ENCODE peak calls at places on chromosome X, in seven cellular contexts. One of them, this sample, is unnamed.

GRCh38 chrX:72330131-72330530 is 24.4 kb upstream of the CITED1 start:
- DNase-seq in Peyer's patch: no peak
- DNase-seq in HFFc6: no peak
- DNase-seq in progenitor cell of endocrine pancreas: no peak
- DNase-seq in pancreas: no peak
- DNase-seq in fibroblast of mammary gland: no peak
- DNase-seq in bronchial epithelial cell: no peak
- DNase-seq in this sample: no peak

GRCh38 chrX:20317873-20318272 is 51.2 kb upstream of the RPS6KA3 start:
- DNase-seq in Peyer's patch: no peak
- DNase-seq in HFFc6: no peak
- DNase-seq in progenitor cell of endocrine pancreas: no peak
- DNase-seq in pancreas: peak; percentile 40
- DNase-seq in fibroblast of mammary gland: no peak
- DNase-seq in bronchial epithelial cell: no peak
- DNase-seq in this sample: no peak

GRCh38 chrX:65706041-65706828 is 38.8 kb downstream of the MSN start:
- DNase-seq in Peyer's patch: no peak
- DNase-seq in HFFc6: peak; percentile 79
- DNase-seq in progenitor cell of endocrine pancreas: no peak
- DNase-seq in pancreas: peak; percentile 24
- DNase-seq in fibroblast of mammary gland: peak; percentile 81
- DNase-seq in bronchial epithelial cell: peak; percentile 88
- DNase-seq in this sample: peak; percentile 53

GRCh38 chrX:46324166-46324565 is 221.1 kb downstream of the ZNF674 start:
- DNase-seq in Peyer's patch: no peak
- DNase-seq in HFFc6: no peak
- DNase-seq in progenitor cell of endocrine pancreas: no peak
- DNase-seq in pancreas: no peak
- DNase-seq in fibroblast of mammary gland: no peak
- DNase-seq in bronchial epithelial cell: no peak
- DNase-seq in this sample: no peak

GRCh38 chrX:120468071-120468470 is 1.0 kb downstream of the LAMP2 start:
- DNase-seq in Peyer's patch: no peak
- DNase-seq in HFFc6: no peak
- DNase-seq in progenitor cell of endocrine pancreas: no peak
- DNase-seq in pancreas: no peak
- DNase-seq in fibroblast of mammary gland: no peak
- DNase-seq in bronchial epithelial cell: no peak
- DNase-seq in this sample: peak; percentile 1

GRCh38 chrX:10175317-10175871 is 18.6 kb downstream of the CLCN4 start:
- DNase-seq in Peyer's patch: no peak
- DNase-seq in HFFc6: peak; percentile 28
- DNase-seq in progenitor cell of endocrine pancreas: no peak
- DNase-seq in pancreas: no peak
- DNase-seq in fibroblast of mammary gland: peak; percentile 70
- DNase-seq in bronchial epithelial cell: no peak
- DNase-seq in this sample: no peak

GRCh38 chrX:25873196-25873595 is 264.9 kb upstream of the MAGEB18 start:
- DNase-seq in Peyer's patch: no peak
- DNase-seq in HFFc6: no peak
- DNase-seq in progenitor cell of endocrine pancreas: no peak
- DNase-seq in pancreas: peak; percentile 20
- DNase-seq in fibroblast of mammary gland: peak; percentile 41
- DNase-seq in bronchial epithelial cell: peak; percentile 95
- DNase-seq in this sample: no peak

GRCh38 chrX:78493180-78493579 is 165.8 kb upstream of the CYSLTR1 start:
- DNase-seq in Peyer's patch: no peak
- DNase-seq in HFFc6: no peak
- DNase-seq in progenitor cell of endocrine pancreas: no peak
- DNase-seq in pancreas: no peak
- DNase-seq in fibroblast of mammary gland: no peak
- DNase-seq in bronchial epithelial cell: no peak
- DNase-seq in this sample: no peak

GRCh38 chrX:34341258-34341657 is 209.1 kb upstream of the FAM47A start:
- DNase-seq in Peyer's patch: no peak
- DNase-seq in HFFc6: no peak
- DNase-seq in progenitor cell of endocrine pancreas: no peak
- DNase-seq in pancreas: no peak
- DNase-seq in fibroblast of mammary gland: no peak
- DNase-seq in bronchial epithelial cell: peak; percentile 20
- DNase-seq in this sample: no peak

GRCh38 chrX:118347131-118347530 is 1.2 kb downstream of the WDR44 start:
- DNase-seq in Peyer's patch: no peak
- DNase-seq in HFFc6: peak; percentile 57
- DNase-seq in progenitor cell of endocrine pancreas: no peak
- DNase-seq in pancreas: no peak
- DNase-seq in fibroblast of mammary gland: peak; percentile 68
- DNase-seq in bronchial epithelial cell: peak; percentile 74
- DNase-seq in this sample: peak; percentile 34

GRCh38 chrX:19017271-19017670 is 33.4 kb upstream of the PHKA2 start:
- DNase-seq in Peyer's patch: no peak
- DNase-seq in HFFc6: no peak
- DNase-seq in progenitor cell of endocrine pancreas: no peak
- DNase-seq in pancreas: no peak
- DNase-seq in fibroblast of mammary gland: peak; percentile 33
- DNase-seq in bronchial epithelial cell: peak; percentile 10
- DNase-seq in this sample: peak; percentile 20

GRCh38 chrX:118455013-118455412 is 40.6 kb upstream of the DOCK11 start:
- DNase-seq in Peyer's patch: no peak
- DNase-seq in HFFc6: no peak
- DNase-seq in progenitor cell of endocrine pancreas: no peak
- DNase-seq in pancreas: no peak
- DNase-seq in fibroblast of mammary gland: no peak
- DNase-seq in bronchial epithelial cell: no peak
- DNase-seq in this sample: no peak

GRCh38 chrX:35842657-35843056 is 44.5 kb downstream of the MAGEB16 start:
- DNase-seq in Peyer's patch: no peak
- DNase-seq in HFFc6: no peak
- DNase-seq in progenitor cell of endocrine pancreas: no peak
- DNase-seq in pancreas: no peak
- DNase-seq in fibroblast of mammary gland: no peak
- DNase-seq in bronchial epithelial cell: no peak
- DNase-seq in this sample: no peak

GRCh38 chrX:418927-419729 is 32.4 kb upstream of the PPP2R3B start:
- DNase-seq in Peyer's patch: no peak
- DNase-seq in HFFc6: no peak
- DNase-seq in progenitor cell of endocrine pancreas: no peak
- DNase-seq in pancreas: no peak
- DNase-seq in fibroblast of mammary gland: no peak
- DNase-seq in bronchial epithelial cell: no peak
- DNase-seq in this sample: no peak

GRCh38 chrX:38192007-38192625 is 28.6 kb downstream of the SRPX start:
- DNase-seq in Peyer's patch: no peak
- DNase-seq in HFFc6: peak; percentile 2
- DNase-seq in progenitor cell of endocrine pancreas: no peak
- DNase-seq in pancreas: no peak
- DNase-seq in fibroblast of mammary gland: peak; percentile 29
- DNase-seq in bronchial epithelial cell: peak; percentile 27
- DNase-seq in this sample: peak; percentile 12

GRCh38 chrX:68422478-68422877 is 10.8 kb downstream of the OPHN1 start:
- DNase-seq in Peyer's patch: no peak
- DNase-seq in HFFc6: no peak
- DNase-seq in progenitor cell of endocrine pancreas: no peak
- DNase-seq in pancreas: no peak
- DNase-seq in fibroblast of mammary gland: no peak
- DNase-seq in bronchial epithelial cell: no peak
- DNase-seq in this sample: no peak

GRCh38 chrX:73267979-73268378 is 53.3 kb upstream of the NAP1L2 start:
- DNase-seq in Peyer's patch: no peak
- DNase-seq in HFFc6: no peak
- DNase-seq in progenitor cell of endocrine pancreas: no peak
- DNase-seq in pancreas: no peak
- DNase-seq in fibroblast of mammary gland: no peak
- DNase-seq in bronchial epithelial cell: peak; percentile 57
- DNase-seq in this sample: no peak

GRCh38 chrX:70422886-70423336 is at the start of gene GDPD2:
- DNase-seq in Peyer's patch: no peak
- DNase-seq in HFFc6: no peak
- DNase-seq in progenitor cell of endocrine pancreas: no peak
- DNase-seq in pancreas: no peak
- DNase-seq in fibroblast of mammary gland: peak; percentile 7
- DNase-seq in bronchial epithelial cell: peak; percentile 28
- DNase-seq in this sample: no peak
- TF ChIP-seq CTCF in Peyer's patch: peak; percentile 61
- TF ChIP-seq CTCF in HFFc6: no peak
- TF ChIP-seq CTCF in progenitor cell of endocrine pancreas: peak; percentile 49
- TF ChIP-seq CTCF in pancreas: no peak
- TF ChIP-seq CTCF in fibroblast of mammary gland: no peak
- TF ChIP-seq CTCF in bronchial epithelial cell: peak; percentile 48
- TF ChIP-seq CTCF in this sample: no peak

DNA sequence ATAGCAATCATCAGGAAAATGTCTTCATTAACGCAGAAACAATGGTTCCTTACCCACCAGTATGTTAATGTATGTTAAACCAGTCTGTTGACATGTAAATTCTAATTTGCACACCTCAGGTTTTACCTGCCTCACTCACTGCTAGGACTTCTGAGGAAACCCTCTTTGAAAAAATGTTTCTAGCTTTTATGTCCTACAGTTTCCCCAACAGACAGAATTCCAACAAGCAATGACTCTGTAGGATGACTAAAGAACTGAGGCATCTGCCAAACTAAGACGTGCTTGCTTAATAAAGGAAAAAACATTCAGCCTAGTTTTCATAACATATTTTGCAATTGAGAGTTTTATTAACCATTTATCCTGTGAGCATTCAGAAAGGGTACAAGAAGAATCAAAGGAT is 20.6 kb upstream of the SOX3 start:
- DNase-seq in Peyer's patch: no peak
- DNase-seq in HFFc6: no peak
- DNase-seq in progenitor cell of endocrine pancreas: no peak
- DNase-seq in pancreas: no peak
- DNase-seq in fibroblast of mammary gland: peak; percentile 15
- DNase-seq in bronchial epithelial cell: peak; percentile 65
- DNase-seq in this sample: no peak
- TF ChIP-seq CTCF in Peyer's patch: no peak
- TF ChIP-seq CTCF in HFFc6: no peak
- TF ChIP-seq CTCF in progenitor cell of endocrine pancreas: no peak
- TF ChIP-seq CTCF in pancreas: no peak
- TF ChIP-seq CTCF in fibroblast of mammary gland: no peak
- TF ChIP-seq CTCF in bronchial epithelial cell: no peak
- TF ChIP-seq CTCF in this sample: no peak

GRCh38 chrX:97021680-97022079 is 138.0 kb downstream of the RPA4 start:
- DNase-seq in Peyer's patch: no peak
- DNase-seq in HFFc6: peak; percentile 4
- DNase-seq in progenitor cell of endocrine pancreas: no peak
- DNase-seq in pancreas: no peak
- DNase-seq in fibroblast of mammary gland: peak; percentile 10
- DNase-seq in bronchial epithelial cell: peak; percentile 61
- DNase-seq in this sample: peak; percentile 3

GRCh38 chrX:97030463-97030862 is 146.8 kb downstream of the RPA4 start:
- DNase-seq in Peyer's patch: no peak
- DNase-seq in HFFc6: no peak
- DNase-seq in progenitor cell of endocrine pancreas: no peak
- DNase-seq in pancreas: no peak
- DNase-seq in fibroblast of mammary gland: no peak
- DNase-seq in bronchial epithelial cell: no peak
- DNase-seq in this sample: no peak

GRCh38 chrX:97030947-97031346 is 147.2 kb downstream of the RPA4 start:
- DNase-seq in Peyer's patch: no peak
- DNase-seq in HFFc6: no peak
- DNase-seq in progenitor cell of endocrine pancreas: no peak
- DNase-seq in pancreas: no peak
- DNase-seq in fibroblast of mammary gland: no peak
- DNase-seq in bronchial epithelial cell: no peak
- DNase-seq in this sample: no peak

GRCh38 chrX:97027384-97027922 is 143.7 kb downstream of the RPA4 start:
- DNase-seq in Peyer's patch: no peak
- DNase-seq in HFFc6: no peak
- DNase-seq in progenitor cell of endocrine pancreas: no peak
- DNase-seq in pancreas: no peak
- DNase-seq in fibroblast of mammary gland: no peak
- DNase-seq in bronchial epithelial cell: no peak
- DNase-seq in this sample: no peak

GRCh38 chrX:97026406-97026805 is 142.7 kb downstream of the RPA4 start:
- DNase-seq in Peyer's patch: no peak
- DNase-seq in HFFc6: peak; percentile 0
- DNase-seq in progenitor cell of endocrine pancreas: no peak
- DNase-seq in pancreas: no peak
- DNase-seq in fibroblast of mammary gland: no peak
- DNase-seq in bronchial epithelial cell: no peak
- DNase-seq in this sample: no peak
- TF ChIP-seq CTCF in Peyer's patch: peak; percentile 4
- TF ChIP-seq CTCF in HFFc6: peak; percentile 35
- TF ChIP-seq CTCF in progenitor cell of endocrine pancreas: peak; percentile 45
- TF ChIP-seq CTCF in pancreas: no peak
- TF ChIP-seq CTCF in fibroblast of mammary gland: no peak
- TF ChIP-seq CTCF in bronchial epithelial cell: no peak
- TF ChIP-seq CTCF in this sample: no peak

DNA sequence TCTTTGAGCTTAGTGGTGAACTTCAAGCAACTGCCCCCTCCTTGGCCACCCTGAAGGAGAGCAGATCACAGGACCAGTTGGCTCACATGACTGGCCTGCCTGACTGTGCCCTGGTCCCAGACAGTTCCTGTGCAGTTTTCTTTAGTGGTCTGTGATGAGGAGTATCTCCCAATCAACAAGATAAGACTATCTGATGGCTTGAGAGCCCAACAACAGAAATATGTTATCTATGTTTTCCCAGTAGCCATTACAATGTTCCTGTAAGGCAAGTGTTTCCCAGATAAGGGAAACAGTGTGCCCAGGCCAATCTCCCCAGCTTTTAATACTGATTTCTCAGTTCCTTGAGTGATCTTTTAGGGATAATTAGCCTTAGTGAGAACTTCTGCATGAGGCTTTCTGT is 14.2 kb upstream of the TIMM8A start:
- DNase-seq in Peyer's patch: no peak
- DNase-seq in HFFc6: no peak
- DNase-seq in progenitor cell of endocrine pancreas: no peak
- DNase-seq in pancreas: no peak
- DNase-seq in fibroblast of mammary gland: no peak
- DNase-seq in bronchial epithelial cell: no peak
- DNase-seq in this sample: no peak
- TF ChIP-seq CTCF in Peyer's patch: no peak
- TF ChIP-seq CTCF in HFFc6: no peak
- TF ChIP-seq CTCF in progenitor cell of endocrine pancreas: no peak
- TF ChIP-seq CTCF in pancreas: no peak
- TF ChIP-seq CTCF in fibroblast of mammary gland: no peak
- TF ChIP-seq CTCF in bronchial epithelial cell: no peak
- TF ChIP-seq CTCF in this sample: no peak

GRCh38 chrX:110847334-110847733 is 51.7 kb upstream of the CHRDL1 start:
- DNase-seq in Peyer's patch: no peak
- DNase-seq in HFFc6: peak; percentile 47
- DNase-seq in progenitor cell of endocrine pancreas: peak; percentile 14
- DNase-seq in pancreas: no peak
- DNase-seq in fibroblast of mammary gland: peak; percentile 75
- DNase-seq in bronchial epithelial cell: peak; percentile 54
- DNase-seq in this sample: peak; percentile 29
- TF ChIP-seq CTCF in Peyer's patch: peak; percentile 63
- TF ChIP-seq CTCF in HFFc6: peak; percentile 80
- TF ChIP-seq CTCF in progenitor cell of endocrine pancreas: peak; percentile 80
- TF ChIP-seq CTCF in pancreas: peak; percentile 47
- TF ChIP-seq CTCF in fibroblast of mammary gland: peak; percentile 59
- TF ChIP-seq CTCF in bronchial epithelial cell: peak; percentile 42
- TF ChIP-seq CTCF in this sample: peak; percentile 42

DNA sequence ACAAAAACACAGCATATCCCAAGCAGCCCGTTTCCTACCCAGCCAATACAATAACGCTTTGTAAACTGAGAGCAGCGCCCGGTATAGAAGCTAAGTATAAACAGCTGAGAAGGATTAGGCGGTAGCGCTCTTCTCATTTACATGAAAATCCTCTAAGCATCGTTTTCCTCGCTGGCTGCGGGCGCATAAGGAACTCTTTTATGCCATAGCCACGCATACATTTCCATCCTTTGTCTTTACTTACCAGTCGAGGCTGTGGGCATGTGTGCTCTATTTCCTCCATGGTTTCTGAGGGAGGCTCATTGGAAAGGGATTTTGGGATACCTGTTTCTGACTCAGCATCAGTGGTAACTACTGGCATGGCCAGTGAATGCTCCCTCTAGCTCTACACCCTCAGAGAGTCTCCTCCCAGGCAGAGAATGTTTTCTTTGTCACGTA is 383 bp downstream of the PCYT1B start:
- DNase-seq in Peyer's patch: no peak
- DNase-seq in HFFc6: no peak
- DNase-seq in progenitor cell of endocrine pancreas: no peak
- DNase-seq in pancreas: no peak
- DNase-seq in fibroblast of mammary gland: peak; percentile 5
- DNase-seq in bronchial epithelial cell: peak; percentile 55
- DNase-seq in this sample: peak; percentile 0
- TF ChIP-seq CTCF in Peyer's patch: no peak
- TF ChIP-seq CTCF in HFFc6: no peak
- TF ChIP-seq CTCF in progenitor cell of endocrine pancreas: no peak
- TF ChIP-seq CTCF in pancreas: no peak
- TF ChIP-seq CTCF in fibroblast of mammary gland: no peak
- TF ChIP-seq CTCF in bronchial epithelial cell: no peak
- TF ChIP-seq CTCF in this sample: no peak